ENCODE peak calls at places on chromosomes 3 and 15, in seven cellular contexts. D is sigmoid colon, L is HCT116, K is A549, O is spleen, E is ovary, H is adrenal gland. J is an unnamed sample.

GRCh38 chr3:126527006-126527405 is 3.1 kb downstream of the CHST13 start:
- DNase-seq in D (peak; percentile 47), L (no peak), K (no peak), O (peak; percentile 66), E (no peak), H (no peak), J (no peak)

GRCh38 chr15:40105517-40106202 is 3.0 kb downstream of the BMF start:
- DNase-seq in D (no peak), L (no peak), K (no peak), O (peak; percentile 83), E (no peak), H (no peak), J (no peak)

GRCh38 chr3:127084401-127084990 is 101.6 kb downstream of the PLXNA1 start:
- DNase-seq in D (no peak), L (no peak), K (no peak), O (peak; percentile 54), E (no peak), H (no peak), J (no peak)

GRCh38 chr3:145854486-145854885 is 306.5 kb downstream of the PLOD2 start:
- DNase-seq in D (no peak), L (no peak), K (no peak), O (no peak), E (no peak), H (no peak), J (no peak)

GRCh38 chr3:137263982-137264777 is 306.4 kb downstream of the IL20RB start:
- DNase-seq in D (no peak), L (no peak), K (no peak), O (no peak), E (peak; percentile 46), H (no peak), J (no peak)

GRCh38 chr3:130539005-130539404 is 22.0 kb downstream of the COL6A6 start:
- DNase-seq in D (no peak), L (peak; percentile 40), K (peak; percentile 41), O (no peak), E (no peak), H (peak; percentile 43), J (peak; percentile 44)

GRCh38 chr3:51340311-51340829 is 44.7 kb upstream of the MANF start:
- DNase-seq in D (peak; percentile 66), L (peak; percentile 83), K (peak; percentile 77), O (no peak), E (no peak), H (peak; percentile 66), J (no peak)

GRCh38 chr3:125398952-125399351 is 23.8 kb upstream of the ZNF148 start:
- DNase-seq in D (no peak), L (no peak), K (no peak), O (no peak), E (no peak), H (no peak), J (no peak)

GRCh38 chr3:112604536-112604935 is 36.4 kb downstream of the CCDC80 start:
- DNase-seq in D (no peak), L (no peak), K (no peak), O (no peak), E (no peak), H (no peak), J (no peak)

GRCh38 chr15:29101491-29101890 is 168.1 kb downstream of the NSMCE3 start:
- DNase-seq in D (no peak), L (no peak), K (no peak), O (peak; percentile 56), E (no peak), H (no peak), J (no peak)

GRCh38 chr3:123871946-123872345 is 12.2 kb downstream of the MYLK start:
- DNase-seq in D (no peak), L (no peak), K (no peak), O (no peak), E (no peak), H (no peak), J (no peak)

GRCh38 chr3:132804498-132804897 is 82.3 kb upstream of the NPHP3 start:
- DNase-seq in D (no peak), L (no peak), K (no peak), O (no peak), E (no peak), H (no peak), J (no peak)

GRCh38 chr3:132800958-132801357 is 78.7 kb upstream of the NPHP3 start:
- DNase-seq in D (no peak), L (no peak), K (no peak), O (no peak), E (no peak), H (no peak), J (no peak)

GRCh38 chr3:132805071-132805470 is 82.9 kb upstream of the NPHP3 start:
- DNase-seq in D (no peak), L (no peak), K (no peak), O (no peak), E (no peak), H (no peak), J (no peak)

DNA sequence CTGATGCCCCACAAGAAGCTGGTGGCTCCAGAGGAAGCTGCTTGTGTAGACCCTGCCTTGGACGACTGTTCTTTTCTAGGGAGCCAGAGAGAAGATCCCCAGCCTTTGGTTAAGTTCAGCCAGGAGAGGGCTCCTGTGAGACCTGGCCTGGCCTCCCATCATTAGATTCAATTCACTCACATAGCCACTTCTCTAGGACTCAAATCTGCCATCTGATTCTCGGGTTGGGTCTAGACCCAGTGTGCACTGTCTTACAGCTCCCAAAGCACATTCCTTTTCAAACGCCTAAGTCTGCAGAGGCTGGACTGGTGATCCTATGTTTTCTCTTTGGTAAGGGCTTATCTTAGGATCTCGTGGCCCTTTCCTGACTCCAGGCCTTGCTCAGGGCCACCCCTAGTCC is 81.7 kb upstream of the NPHP3 start:
- DNase-seq in D (no peak), L (no peak), K (no peak), O (no peak), E (no peak), H (no peak), J (no peak)
- TF ChIP-seq CTCF in D (no peak), L (peak; percentile 31), K (no peak), O (no peak), E (no peak), H (no peak), J (no peak)

GRCh38 chr3:128496602-128497304 is 3.8 kb upstream of the GATA2 start:
- DNase-seq in D (peak; percentile 72), L (no peak), K (no peak), O (peak; percentile 74), E (no peak), H (peak; percentile 39), J (peak; percentile 55)
- TF ChIP-seq POLR2A in D (no peak), L (no peak), K (no peak), O (no peak), E (no peak), H (no peak), J (no peak)

GRCh38 chr15:49876401-49877038 is 242.5 kb downstream of the ATP8B4 start:
- DNase-seq in D (no peak), L (peak; percentile 12), K (peak; percentile 37), O (no peak), E (no peak), H (no peak), J (no peak)
- TF ChIP-seq CTCF in D (peak; percentile 27), L (peak; percentile 58), K (peak; percentile 13), O (no peak), E (no peak), H (peak; percentile 3), J (peak; percentile 53)

GRCh38 chr3:98521897-98522537 is 685 bp downstream of the CLDND1 start:
- DNase-seq in D (peak; percentile 68), L (peak; percentile 42), K (peak; percentile 59), O (peak; percentile 78), E (peak; percentile 33), H (peak; percentile 65), J (peak; percentile 52)
- TF ChIP-seq POLR2A in D (no peak), L (no peak), K (no peak), O (no peak), E (no peak), H (no peak), J (no peak)

DNA sequence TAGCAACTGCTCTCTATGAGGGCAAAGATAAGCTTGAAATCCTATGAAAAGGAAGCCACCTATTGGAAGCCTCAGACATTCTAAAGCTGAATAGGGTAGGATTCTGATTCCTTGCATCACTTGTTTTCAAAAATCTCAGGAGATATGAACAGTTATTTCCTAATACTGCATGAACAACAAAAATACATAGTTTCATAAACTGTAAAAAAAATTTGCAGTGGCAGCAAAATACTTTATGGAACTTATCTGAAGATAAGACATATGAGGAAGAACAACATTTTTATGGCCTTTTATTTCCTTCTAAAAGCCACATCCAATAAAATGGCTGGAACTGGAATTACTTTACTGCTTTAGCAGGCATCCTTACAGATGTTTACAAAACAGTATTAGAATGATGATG is 29.9 kb downstream of the AP3S2 start:
- DNase-seq in D (no peak), L (no peak), K (no peak), O (no peak), E (no peak), H (no peak), J (no peak)
- TF ChIP-seq CTCF in D (no peak), L (no peak), K (no peak), O (no peak), E (no peak), H (no peak), J (no peak)

DNA sequence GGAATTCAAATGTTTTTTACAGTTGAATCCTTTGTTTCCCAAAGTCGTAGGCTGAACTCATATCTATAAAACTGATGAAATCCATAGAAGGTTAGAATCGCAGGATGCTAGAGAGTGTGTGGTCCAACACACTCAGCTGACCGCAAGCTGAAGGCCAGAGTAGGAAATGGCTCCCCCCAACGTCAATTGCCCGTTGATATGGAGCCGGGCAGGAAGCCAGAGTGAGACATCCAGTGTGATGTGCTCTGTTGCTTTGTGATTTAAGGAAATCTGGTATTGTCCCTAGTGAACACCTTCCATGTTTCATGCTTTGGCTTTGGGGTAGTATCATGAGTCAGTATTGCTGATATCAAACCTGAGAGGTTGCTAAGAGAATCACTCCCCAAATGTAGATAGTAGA is 5.8 kb upstream of the MEX3B start:
- DNase-seq in D (no peak), L (no peak), K (peak; percentile 18), O (no peak), E (no peak), H (peak; percentile 16), J (no peak)
- TF ChIP-seq POLR2A in D (no peak), L (no peak), K (no peak), O (no peak), E (no peak), H (no peak), J (no peak)

GRCh38 chr15:61184431-61184830 is 44.7 kb downstream of the RORA start:
- DNase-seq in D (no peak), L (no peak), K (no peak), O (no peak), E (no peak), H (no peak), J (no peak)
- TF ChIP-seq CTCF in D (no peak), L (peak; percentile 25), K (no peak), O (no peak), E (no peak), H (no peak), J (no peak)

GRCh38 chr15:73633111-73633990 is at the start of gene NPTN:
- DNase-seq in D (peak; percentile 99), L (peak; percentile 89), K (peak; percentile 98), O (peak; percentile 100), E (peak; percentile 99), H (peak; percentile 99), J (peak; percentile 100)
- TF ChIP-seq POLR2A in D (peak; percentile 81), L (peak; percentile 96), K (peak; percentile 87), O (no peak), E (peak; percentile 26), H (peak; percentile 11), J (peak; percentile 84)

J was measured in right lobe of liver.